ENCODE peak calls at places on chromosomes 1 and 21, in six cellular contexts. J is AG09309, G is fibroblast of mammary gland, A is HCT116, H is mammary epithelial cell, N is lower leg skin. S is an unnamed sample.

GRCh38 chr1:246582301-246583055 is 16.2 kb downstream of the CNST start:
- DNase-seq in J (no peak), G (no peak), A (no peak), H (no peak), N (no peak), S (no peak)

GRCh38 chr1:64129708-64130107 is 73.7 kb upstream of the UBE2U start:
- DNase-seq in J (no peak), G (no peak), A (no peak), H (no peak), N (no peak), S (no peak)

GRCh38 chr1:118984990-118985608 is 3.0 kb downstream of the TBX15 start:
- DNase-seq in J (no peak), G (no peak), A (no peak), H (no peak), N (peak), S (no peak)

GRCh38 chr1:224223819-224224714 is 41.0 kb downstream of the DEGS1 start:
- DNase-seq in J (peak), G (peak), A (no peak), H (peak), N (no peak), S (no peak)

GRCh38 chr1:223765036-223765718 is 52.8 kb downstream of the CAPN2 start:
- DNase-seq in J (no peak), G (no peak), A (no peak), H (no peak), N (no peak), S (no peak)

GRCh38 chr1:167991546-167991945 is 54.7 kb upstream of the MPC2 start:
- DNase-seq in J (no peak), G (no peak), A (no peak), H (no peak), N (no peak), S (no peak)

GRCh38 chr1:19164274-19165015 is 45.6 kb downstream of the UBR4 start:
- DNase-seq in J (no peak), G (no peak), A (no peak), H (peak), N (no peak), S (no peak)

GRCh38 chr1:225999912-226000337 is 782 bp upstream of the SDE2 start:
- DNase-seq in J (no peak), G (no peak), A (no peak), H (no peak), N (no peak), S (peak)

GRCh38 chr1:208030320-208031091 is 119.6 kb upstream of the CD34 start:
- DNase-seq in J (no peak), G (peak), A (no peak), H (no peak), N (no peak), S (no peak)

GRCh38 chr1:220235462-220235861 is 36.8 kb downstream of the RAB3GAP2 start:
- DNase-seq in J (no peak), G (no peak), A (no peak), H (no peak), N (no peak), S (no peak)

GRCh38 chr1:41245659-41246058 is 3.6 kb upstream of the SCMH1 start:
- DNase-seq in J (no peak), G (no peak), A (no peak), H (peak), N (no peak), S (no peak)

GRCh38 chr1:155989242-155989991 is 11.1 kb upstream of the ARHGEF2 start:
- DNase-seq in J (no peak), G (peak), A (no peak), H (peak), N (peak), S (no peak)

GRCh38 chr1:101394041-101394440 is 157.2 kb downstream of the S1PR1 start:
- DNase-seq in J (no peak), G (peak), A (no peak), H (no peak), N (no peak), S (no peak)

GRCh38 chr1:184860535-184860934 is 105.9 kb upstream of the EDEM3 start:
- DNase-seq in J (no peak), G (no peak), A (no peak), H (no peak), N (no peak), S (no peak)

GRCh38 chr21:15441060-15441493 is 288.7 kb upstream of the USP25 start:
- DNase-seq in J (no peak), G (no peak), A (no peak), H (no peak), N (no peak), S (no peak)

GRCh38 chr1:30378023-30378596 is 345.3 kb downstream of the MATN1 start:
- DNase-seq in J (no peak), G (no peak), A (no peak), H (no peak), N (peak), S (no peak)

GRCh38 chr1:113616201-113616600 is 143.1 kb downstream of the PHTF1 start:
- DNase-seq in J (no peak), G (peak), A (no peak), H (no peak), N (no peak), S (peak)

GRCh38 chr21:36542312-36543101 is 62.6 kb upstream of the CLDN14 start:
- DNase-seq in J (no peak), G (no peak), A (no peak), H (no peak), N (peak), S (no peak)

GRCh38 chr1:23149110-23149509 is 19.5 kb downstream of the LUZP1 start:
- DNase-seq in J (no peak), G (no peak), A (no peak), H (peak), N (no peak), S (no peak)

GRCh38 chr1:77382361-77382760 is 100.5 kb downstream of the AK5 start:
- DNase-seq in J (no peak), G (peak), A (no peak), H (peak), N (no peak), S (no peak)

GRCh38 chr1:224507771-224508523 is 73.3 kb upstream of the WDR26 start:
- DNase-seq in J (peak), G (peak), A (no peak), H (no peak), N (no peak), S (no peak)

GRCh38 chr1:164515221-164515620 is 43.8 kb upstream of the PBX1 start:
- DNase-seq in J (no peak), G (no peak), A (no peak), H (no peak), N (no peak), S (no peak)

GRCh38 chr1:147109041-147109440 is 63.2 kb downstream of the PRKAB2 start:
- DNase-seq in J (no peak), G (no peak), A (no peak), H (no peak), N (no peak), S (no peak)

GRCh38 chr1:233981042-233981670 is 76.7 kb downstream of the SLC35F3 start:
- DNase-seq in J (no peak), G (no peak), A (no peak), H (no peak), N (no peak), S (no peak)

GRCh38 chr1:46983416-46983815 is 40.1 kb upstream of the CYP4X1 start:
- DNase-seq in J (no peak), G (no peak), A (no peak), H (no peak), N (no peak), S (no peak)

GRCh38 chr1:175192111-175192629 is 406 bp downstream of the KIAA0040 start:
- DNase-seq in J (no peak), G (no peak), A (no peak), H (peak), N (peak), S (no peak)

GRCh38 chr21:25760061-25760460 is 25.3 kb downstream of the GABPA start:
- DNase-seq in J (no peak), G (no peak), A (no peak), H (no peak), N (no peak), S (no peak)

GRCh38 chr1:2242814-2243725 is 15.0 kb downstream of the SKI start:
- DNase-seq in J (no peak), G (no peak), A (no peak), H (no peak), N (no peak), S (no peak)

GRCh38 chr1:43509740-43510375 is 20.8 kb upstream of the PTPRF start:
- DNase-seq in J (no peak), G (no peak), A (no peak), H (peak), N (peak), S (no peak)

GRCh38 chr1:230992100-230992774 is 13.3 kb downstream of the ARV1 start:
- DNase-seq in J (no peak), G (no peak), A (no peak), H (no peak), N (no peak), S (no peak)

GRCh38 chr1:200379431-200379755 is 30.4 kb downstream of the ZNF281 start:
- DNase-seq in J (peak), G (peak), A (no peak), H (peak), N (no peak), S (peak)

DNA sequence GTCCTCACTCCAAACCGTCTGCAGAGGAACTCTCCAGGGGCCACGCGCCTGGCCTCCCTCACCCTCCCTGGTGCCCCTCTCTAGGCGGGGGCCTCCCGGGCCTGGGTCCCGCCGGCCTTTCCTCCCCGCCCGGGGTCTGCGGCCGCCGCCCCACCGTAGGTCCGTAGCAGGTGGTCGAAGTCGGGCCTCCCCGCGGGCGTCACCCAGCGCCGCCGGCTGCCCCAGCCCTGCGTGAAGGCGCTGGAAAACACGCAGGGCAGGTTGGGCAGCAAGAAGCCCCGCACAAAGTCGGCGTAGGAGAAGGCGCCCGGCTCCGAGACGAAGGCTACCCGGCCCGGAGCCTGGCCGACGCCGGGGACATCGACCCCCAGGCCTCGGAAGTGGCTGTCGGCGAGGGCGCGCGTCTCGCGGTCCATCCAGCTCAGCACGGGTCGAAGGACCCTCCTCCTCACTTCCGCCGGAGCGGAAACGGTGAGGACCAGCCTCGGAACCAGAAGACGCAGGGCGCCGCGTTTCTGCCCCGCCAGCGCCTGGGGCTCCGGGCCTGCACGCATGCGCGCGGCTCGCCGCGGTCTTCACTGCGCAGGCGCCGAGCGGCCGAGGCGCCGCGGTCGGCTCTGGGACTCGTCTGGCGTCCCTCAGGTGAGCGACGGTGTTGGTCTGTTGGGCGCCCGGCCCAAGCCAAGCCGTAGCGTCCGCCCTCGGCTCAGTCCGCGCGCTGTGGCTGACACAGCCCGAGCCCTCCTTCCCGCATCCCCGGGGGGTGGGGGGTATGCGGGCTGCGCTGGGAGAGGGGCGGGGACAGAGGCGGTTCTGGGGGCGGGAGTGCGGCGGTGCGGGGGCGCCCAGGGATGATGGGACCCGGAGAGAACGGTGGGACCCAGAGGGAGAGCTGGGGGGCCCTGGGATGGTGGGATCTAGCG is at the start of the genes JMJD4 and SNAP47:
- DNase-seq in J (peak), G (peak), A (peak), H (peak), N (peak), S (peak)
- TF ChIP-seq CTCF in J (no peak), G (no peak), A (no peak), H (no peak), N (no peak), S (no peak)

GRCh38 chr1:62111084-62111483 is 83.6 kb upstream of the L1TD1 start:
- DNase-seq in J (no peak), G (no peak), A (no peak), H (no peak), N (no peak), S (no peak)
- TF ChIP-seq CTCF in J (no peak), G (no peak), A (no peak), H (no peak), N (no peak), S (peak)

DNA sequence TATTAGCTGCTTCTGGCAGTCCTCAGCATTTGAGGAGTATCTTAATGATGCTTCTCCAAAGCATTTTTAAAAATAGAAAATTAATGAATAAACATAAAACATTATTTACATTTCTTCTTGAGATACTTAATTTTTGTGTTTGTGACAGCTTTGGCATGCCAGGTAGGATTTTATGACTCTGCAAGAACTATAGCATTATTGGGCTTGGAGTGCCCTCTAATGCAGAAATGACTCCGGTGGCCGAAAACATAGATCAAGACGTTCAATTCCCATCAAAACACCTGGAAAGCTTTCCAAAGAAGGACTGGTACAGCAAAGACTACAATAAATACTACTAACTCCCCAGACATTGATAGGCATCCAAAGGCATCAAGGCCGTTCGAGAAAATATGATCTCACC is 366.4 kb upstream of the CXADR start:
- DNase-seq in J (no peak), G (no peak), A (no peak), H (no peak), N (no peak), S (no peak)
- TF ChIP-seq CTCF in J (no peak), G (no peak), A (no peak), H (no peak), N (no peak), S (no peak)

GRCh38 chr1:34066921-34067603 is 98.0 kb downstream of the CSMD2 start:
- DNase-seq in J (peak), G (peak), A (no peak), H (no peak), N (no peak), S (no peak)
- TF ChIP-seq CTCF in J (peak), G (no peak), A (no peak), H (no peak), N (no peak), S (no peak)

GRCh38 chr1:25832336-25833037 is 12.7 kb downstream of the MTFR1L start:
- DNase-seq in J (no peak), G (no peak), A (no peak), H (peak), N (no peak), S (no peak)

GRCh38 chr1:25836695-25837094 is 16.9 kb downstream of the MTFR1L start:
- DNase-seq in J (no peak), G (no peak), A (no peak), H (no peak), N (no peak), S (no peak)

GRCh38 chr1:25833158-25833557 is 13.4 kb downstream of the MTFR1L start:
- DNase-seq in J (no peak), G (no peak), A (no peak), H (no peak), N (no peak), S (no peak)

GRCh38 chr1:25834894-25835293 is 15.1 kb downstream of the MTFR1L start:
- DNase-seq in J (no peak), G (no peak), A (no peak), H (no peak), N (no peak), S (no peak)

DNA sequence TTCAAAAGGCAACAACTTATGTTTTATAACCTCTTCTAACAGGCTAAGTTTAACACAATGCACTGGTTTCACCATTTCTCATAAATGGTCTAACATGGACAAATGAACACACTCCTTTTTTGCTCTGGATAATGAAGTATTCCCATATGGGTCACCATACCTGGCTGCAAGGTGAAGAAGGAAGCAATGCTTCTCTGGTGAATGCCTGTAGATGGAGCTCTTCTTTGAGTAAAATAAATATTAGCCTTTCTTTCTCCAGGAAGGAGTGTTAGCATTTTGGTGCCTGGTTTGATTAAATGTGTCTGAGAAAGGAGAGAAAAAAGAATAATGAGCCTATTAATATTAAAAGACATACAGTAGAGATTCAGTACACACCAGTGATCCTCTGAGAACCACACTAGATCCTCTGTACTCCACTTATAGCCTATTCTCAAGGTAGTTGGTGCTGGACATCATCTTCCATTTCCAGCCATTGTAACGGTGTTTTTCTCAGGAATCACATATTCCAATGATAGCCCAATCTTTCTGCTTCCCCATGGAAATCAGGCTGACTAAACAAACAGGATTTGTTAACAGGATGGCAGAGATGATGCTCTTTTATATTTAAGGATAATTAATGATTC is 17.6 kb downstream of the MTFR1L start:
- DNase-seq in J (no peak), G (no peak), A (no peak), H (peak), N (no peak), S (no peak)
- TF ChIP-seq CTCF in J (peak), G (peak), A (peak), H (peak), N (no peak), S (peak)

S was measured in retinal pigment epithelial cell.